ENCODE peak calls at places on chromosomes 7 and 10, in ten cellular contexts. Z is esophagus squamous epithelium, I is prostate gland, O is right atrium auricular region, N is endothelial cell of umbilical vein, M is fibroblast of lung, U is uterus, V is adrenal gland, Q is vagina, B is activated B cell treated with CpG ODN at 0.5 μM for 24 hours. Y is an unnamed sample.

GRCh38 chr10:36263871-36264270 is 621.8 kb upstream of the FZD8 start:
- DNase-seq in N (no peak), O (no peak), U (no peak), Q (no peak), Z (no peak), I (no peak), B (no peak), M (no peak), V (no peak), Y (no peak)

GRCh38 chr7:134548877-134549276 is at the start of gene AKR1B15:
- DNase-seq in Z (no peak), M (no peak), Q (no peak), V (no peak), I (no peak), N (no peak), B (peak; percentile 15), O (no peak), U (no peak), Y (no peak)

GRCh38 chr10:89206402-89207180 is 526 bp downstream of the CH25H start:
- DNase-seq in M (peak; percentile 39), O (peak; percentile 59), Q (no peak), Z (no peak), N (no peak), U (no peak), V (peak; percentile 31), I (peak; percentile 13), B (peak; percentile 40), Y (peak; percentile 85)

GRCh38 chr10:125955766-125956165 is 59.4 kb downstream of the FANK1 start:
- DNase-seq in Z (no peak), Q (no peak), N (peak; percentile 65), M (no peak), V (no peak), I (no peak), O (no peak), U (no peak), B (no peak), Y (no peak)

GRCh38 chr10:84541289-84541637 is 212.9 kb downstream of the CCSER2 start:
- DNase-seq in O (no peak), Q (no peak), I (no peak), U (no peak), B (no peak), Z (no peak), M (no peak), V (no peak), N (no peak), Y (no peak)

GRCh38 chr7:47400001-47400400 is 181.9 kb downstream of the TNS3 start:
- DNase-seq in M (peak; percentile 36), Z (no peak), N (no peak), B (no peak), I (no peak), Q (no peak), V (no peak), U (peak; percentile 5), O (no peak), Y (no peak)

GRCh38 chr10:15621116-15621515 is 98.6 kb downstream of the ITGA8 start:
- DNase-seq in Q (no peak), O (no peak), V (no peak), I (no peak), B (no peak), U (no peak), Z (no peak), M (no peak), N (no peak), Y (no peak)

GRCh38 chr10:94485094-94485493 is 60.5 kb upstream of the HELLS start:
- DNase-seq in V (no peak), N (no peak), I (no peak), Z (no peak), M (no peak), U (no peak), Q (no peak), O (no peak), B (no peak), Y (no peak)

GRCh38 chr10:80504158-80504811 is 33.4 kb upstream of the SH2D4B start:
- DNase-seq in V (no peak), O (no peak), Z (no peak), I (no peak), M (no peak), Q (no peak), U (no peak), N (no peak), B (no peak), Y (no peak)

GRCh38 chr10:15763001-15763400 is 43.3 kb upstream of the ITGA8 start:
- DNase-seq in M (no peak), U (no peak), O (no peak), N (no peak), Q (no peak), V (no peak), I (no peak), B (no peak), Z (no peak), Y (no peak)

GRCh38 chr7:157857578-157858075 is 520.8 kb downstream of the DNAJB6 start:
- DNase-seq in N (no peak), I (no peak), O (no peak), V (no peak), U (no peak), Q (no peak), Z (no peak), B (no peak), M (no peak), Y (no peak)

GRCh38 chr10:119447823-119448546 is 94.5 kb downstream of the RGS10 start:
- DNase-seq in Z (no peak), M (no peak), N (no peak), B (no peak), Q (no peak), U (no peak), O (no peak), V (no peak), I (no peak), Y (no peak)

GRCh38 chr7:74032191-74032490 is 4.2 kb downstream of the ELN start:
- DNase-seq in Z (no peak), M (peak; percentile 90), U (peak; percentile 78), I (peak; percentile 64), O (no peak), V (peak; percentile 43), Q (no peak), B (no peak), N (peak; percentile 20), Y (no peak)

GRCh38 chr7:30136339-30136738 is 1.6 kb downstream of the MTURN start:
- DNase-seq in I (no peak), M (no peak), Q (no peak), N (no peak), V (no peak), U (no peak), Z (no peak), B (no peak), O (no peak), Y (no peak)

GRCh38 chr10:9305018-9305655 is 1250.6 kb downstream of the GATA3 start:
- DNase-seq in O (no peak), B (no peak), N (peak; percentile 33), M (peak; percentile 11), U (no peak), I (no peak), Z (no peak), Q (no peak), V (no peak), Y (no peak)

GRCh38 chr10:122446668-122447410 is 7.6 kb upstream of the ARMS2 start:
- DNase-seq in U (no peak), B (no peak), N (no peak), I (no peak), Z (no peak), O (no peak), Q (no peak), M (peak; percentile 22), V (no peak), Y (no peak)

GRCh38 chr10:56622335-56622973 is 261.4 kb upstream of the ZWINT start:
- DNase-seq in N (no peak), I (no peak), O (no peak), M (no peak), Q (no peak), B (no peak), V (no peak), U (no peak), Z (no peak), Y (no peak)

GRCh38 chr10:77355844-77356243 is 281.8 kb downstream of the KCNMA1 start:
- DNase-seq in Z (no peak), N (peak; percentile 65), Q (no peak), I (no peak), B (no peak), V (no peak), M (peak; percentile 79), U (no peak), O (no peak), Y (no peak)

GRCh38 chr10:50396491-50397311 is 145.4 kb upstream of the ASAH2 start:
- DNase-seq in I (no peak), V (no peak), B (no peak), Q (no peak), Z (no peak), O (no peak), U (no peak), M (peak; percentile 84), N (no peak), Y (no peak)
- TF ChIP-seq CTCF in I (no peak), V (no peak), B (no peak), Q (no peak), Z (no peak), O (no peak), U (no peak), M (no peak), N (no peak), Y (no peak)

DNA sequence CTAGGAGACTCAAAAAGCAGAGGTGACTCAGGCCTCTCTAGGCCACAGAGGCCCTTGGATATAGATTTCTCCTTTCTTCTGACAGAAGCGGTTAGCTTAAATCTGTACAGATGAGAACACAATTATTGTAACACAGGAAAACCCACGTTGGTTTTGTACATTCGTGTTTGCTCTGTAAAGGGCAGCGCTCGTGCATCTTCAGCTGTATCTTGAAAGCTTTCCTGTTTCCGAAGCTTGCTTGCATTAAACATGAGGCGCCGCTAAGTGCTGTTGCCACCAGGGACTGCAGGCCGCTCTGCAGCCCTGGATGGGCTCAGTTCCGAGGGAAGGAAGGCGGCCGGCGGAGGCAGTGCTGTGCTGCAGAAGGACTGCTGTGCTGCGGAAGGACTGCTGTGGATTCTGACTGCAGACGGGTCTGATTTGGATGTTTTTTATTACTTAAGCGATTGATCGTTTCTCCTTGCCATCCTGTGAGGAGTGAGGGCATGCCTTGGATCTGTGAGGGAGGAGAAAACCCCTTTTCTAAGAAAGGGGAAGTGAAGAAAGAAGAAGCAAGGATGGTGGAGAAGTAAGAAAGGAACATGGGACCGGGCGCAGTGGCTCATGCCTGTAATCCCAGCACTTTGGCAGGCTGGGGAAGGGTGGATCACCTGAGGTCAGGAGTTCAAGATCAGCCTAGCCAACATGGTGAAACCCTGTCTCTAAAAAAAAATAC is 53.4 kb downstream of the FHIP2A start:
- DNase-seq in B (no peak), Z (no peak), M (peak; percentile 67), N (no peak), I (no peak), Q (no peak), V (no peak), U (peak; percentile 24), O (no peak), Y (no peak)
- TF ChIP-seq CTCF in B (no peak), Z (no peak), M (peak; percentile 4), N (no peak), I (no peak), Q (no peak), V (no peak), U (no peak), O (no peak), Y (peak; percentile 39)

GRCh38 chr7:99461221-99461620 is 4.7 kb downstream of the ATP5MF start:
- DNase-seq in O (no peak), N (no peak), Q (no peak), B (no peak), Z (no peak), U (no peak), I (no peak), M (no peak), V (no peak), Y (no peak)
- TF ChIP-seq CTCF in O (no peak), N (no peak), Q (no peak), B (no peak), Z (no peak), U (no peak), I (no peak), M (no peak), V (no peak), Y (no peak)

GRCh38 chr10:37754538-37755323 is 102.7 kb downstream of the ZNF248 start:
- DNase-seq in U (no peak), V (peak; percentile 76), O (no peak), I (no peak), M (no peak), Z (no peak), Q (no peak), N (no peak), B (no peak), Y (no peak)
- TF ChIP-seq CTCF in U (no peak), V (peak; percentile 67), O (no peak), I (no peak), M (peak; percentile 40), Z (no peak), Q (no peak), N (no peak), B (no peak), Y (no peak)

Y was measured in osteocyte.